ENCODE peak calls at places on chromosomes 3 and 15, in seven cellular contexts. One of them, this sample, is unnamed.
A peak's percentile ranks its signal among the peaks of the same experiment; 100 is the strongest.

GRCh38 chr3:140442621-140443020 is 235.2 kb upstream of the TRIM42 start:
- DNase-seq in transverse colon: no peak
- DNase-seq in heart right ventricle: no peak
- DNase-seq in stimulated activated CD8-positive, alpha-beta memory T cell treated with anti-CD3 and anti-CD28 coated beads, Interleukin-7, amount 100 ng/mL, for 4 hours: no peak
- DNase-seq in cardiac muscle cell: no peak
- DNase-seq in activated CD4-positive, alpha-beta T cell treated with anti-CD3 and anti-CD28 coated beads, Interleukin-2, amount 10 ng/mL, durations not matched to agents 7 days and 5 days: no peak
- DNase-seq in stimulated activated CD4-positive, alpha-beta T cell treated with anti-CD3 and anti-CD28 coated beads, Interleukin-1b, Interleukin-23, amount 100 ng/mL, for 24 hours: no peak
- DNase-seq in this sample: no peak

GRCh38 chr15:51738553-51738952 is 1.1 kb upstream of the LYSMD2 start:
- DNase-seq in cardiac muscle cell: no peak
- DNase-seq in stimulated activated CD4-positive, alpha-beta T cell treated with anti-CD3 and anti-CD28 coated beads, Interleukin-1b, Interleukin-23, amount 100 ng/mL, for 24 hours: no peak
- DNase-seq in transverse colon: no peak
- DNase-seq in heart right ventricle: no peak
- DNase-seq in activated CD4-positive, alpha-beta T cell treated with anti-CD3 and anti-CD28 coated beads, Interleukin-2, amount 10 ng/mL, durations not matched to agents 7 days and 5 days: no peak
- DNase-seq in stimulated activated CD8-positive, alpha-beta memory T cell treated with anti-CD3 and anti-CD28 coated beads, Interleukin-7, amount 100 ng/mL, for 4 hours: no peak
- DNase-seq in this sample: peak; percentile 81

GRCh38 chr3:50627407-50628051 is 10.6 kb downstream of the MAPKAPK3 start:
- DNase-seq in cardiac muscle cell: peak; percentile 35
- DNase-seq in heart right ventricle: peak; percentile 56
- DNase-seq in activated CD4-positive, alpha-beta T cell treated with anti-CD3 and anti-CD28 coated beads, Interleukin-2, amount 10 ng/mL, durations not matched to agents 7 days and 5 days: no peak
- DNase-seq in stimulated activated CD8-positive, alpha-beta memory T cell treated with anti-CD3 and anti-CD28 coated beads, Interleukin-7, amount 100 ng/mL, for 4 hours: no peak
- DNase-seq in stimulated activated CD4-positive, alpha-beta T cell treated with anti-CD3 and anti-CD28 coated beads, Interleukin-1b, Interleukin-23, amount 100 ng/mL, for 24 hours: no peak
- DNase-seq in transverse colon: no peak
- DNase-seq in this sample: peak; percentile 94

GRCh38 chr3:11477286-11477935 is 166.3 kb downstream of the VGLL4 start:
- DNase-seq in transverse colon: no peak
- DNase-seq in heart right ventricle: no peak
- DNase-seq in cardiac muscle cell: peak; percentile 88
- DNase-seq in stimulated activated CD4-positive, alpha-beta T cell treated with anti-CD3 and anti-CD28 coated beads, Interleukin-1b, Interleukin-23, amount 100 ng/mL, for 24 hours: no peak
- DNase-seq in stimulated activated CD8-positive, alpha-beta memory T cell treated with anti-CD3 and anti-CD28 coated beads, Interleukin-7, amount 100 ng/mL, for 4 hours: no peak
- DNase-seq in activated CD4-positive, alpha-beta T cell treated with anti-CD3 and anti-CD28 coated beads, Interleukin-2, amount 10 ng/mL, durations not matched to agents 7 days and 5 days: no peak
- DNase-seq in this sample: peak; percentile 93

GRCh38 chr3:27311400-27311799 is 57.8 kb downstream of the NEK10 start:
- DNase-seq in cardiac muscle cell: peak; percentile 54
- DNase-seq in activated CD4-positive, alpha-beta T cell treated with anti-CD3 and anti-CD28 coated beads, Interleukin-2, amount 10 ng/mL, durations not matched to agents 7 days and 5 days: no peak
- DNase-seq in transverse colon: no peak
- DNase-seq in heart right ventricle: no peak
- DNase-seq in stimulated activated CD4-positive, alpha-beta T cell treated with anti-CD3 and anti-CD28 coated beads, Interleukin-1b, Interleukin-23, amount 100 ng/mL, for 24 hours: no peak
- DNase-seq in stimulated activated CD8-positive, alpha-beta memory T cell treated with anti-CD3 and anti-CD28 coated beads, Interleukin-7, amount 100 ng/mL, for 4 hours: no peak
- DNase-seq in this sample: peak; percentile 83

GRCh38 chr3:48142316-48142870 is 45.8 kb downstream of the CDC25A start:
- DNase-seq in heart right ventricle: no peak
- DNase-seq in activated CD4-positive, alpha-beta T cell treated with anti-CD3 and anti-CD28 coated beads, Interleukin-2, amount 10 ng/mL, durations not matched to agents 7 days and 5 days: no peak
- DNase-seq in stimulated activated CD8-positive, alpha-beta memory T cell treated with anti-CD3 and anti-CD28 coated beads, Interleukin-7, amount 100 ng/mL, for 4 hours: no peak
- DNase-seq in cardiac muscle cell: no peak
- DNase-seq in stimulated activated CD4-positive, alpha-beta T cell treated with anti-CD3 and anti-CD28 coated beads, Interleukin-1b, Interleukin-23, amount 100 ng/mL, for 24 hours: no peak
- DNase-seq in transverse colon: peak; percentile 45
- DNase-seq in this sample: no peak

GRCh38 chr3:105997800-105998526 is 129.2 kb upstream of the CBLB start:
- DNase-seq in stimulated activated CD4-positive, alpha-beta T cell treated with anti-CD3 and anti-CD28 coated beads, Interleukin-1b, Interleukin-23, amount 100 ng/mL, for 24 hours: no peak
- DNase-seq in cardiac muscle cell: peak; percentile 97
- DNase-seq in heart right ventricle: no peak
- DNase-seq in activated CD4-positive, alpha-beta T cell treated with anti-CD3 and anti-CD28 coated beads, Interleukin-2, amount 10 ng/mL, durations not matched to agents 7 days and 5 days: no peak
- DNase-seq in transverse colon: no peak
- DNase-seq in stimulated activated CD8-positive, alpha-beta memory T cell treated with anti-CD3 and anti-CD28 coated beads, Interleukin-7, amount 100 ng/mL, for 4 hours: no peak
- DNase-seq in this sample: no peak

GRCh38 chr3:188061133-188061532 is 92.8 kb upstream of the LPP start:
- DNase-seq in activated CD4-positive, alpha-beta T cell treated with anti-CD3 and anti-CD28 coated beads, Interleukin-2, amount 10 ng/mL, durations not matched to agents 7 days and 5 days: peak; percentile 54
- DNase-seq in stimulated activated CD4-positive, alpha-beta T cell treated with anti-CD3 and anti-CD28 coated beads, Interleukin-1b, Interleukin-23, amount 100 ng/mL, for 24 hours: peak; percentile 18
- DNase-seq in transverse colon: peak; percentile 40
- DNase-seq in heart right ventricle: no peak
- DNase-seq in stimulated activated CD8-positive, alpha-beta memory T cell treated with anti-CD3 and anti-CD28 coated beads, Interleukin-7, amount 100 ng/mL, for 4 hours: peak; percentile 66
- DNase-seq in cardiac muscle cell: peak; percentile 30
- DNase-seq in this sample: no peak

GRCh38 chr3:15794303-15794771 is 3.4 kb downstream of the ANKRD28 start:
- DNase-seq in stimulated activated CD4-positive, alpha-beta T cell treated with anti-CD3 and anti-CD28 coated beads, Interleukin-1b, Interleukin-23, amount 100 ng/mL, for 24 hours: no peak
- DNase-seq in stimulated activated CD8-positive, alpha-beta memory T cell treated with anti-CD3 and anti-CD28 coated beads, Interleukin-7, amount 100 ng/mL, for 4 hours: no peak
- DNase-seq in cardiac muscle cell: peak; percentile 83
- DNase-seq in activated CD4-positive, alpha-beta T cell treated with anti-CD3 and anti-CD28 coated beads, Interleukin-2, amount 10 ng/mL, durations not matched to agents 7 days and 5 days: no peak
- DNase-seq in heart right ventricle: no peak
- DNase-seq in transverse colon: no peak
- DNase-seq in this sample: no peak

GRCh38 chr3:124149774-124150173 is 157.8 kb upstream of the ROPN1 start:
- DNase-seq in activated CD4-positive, alpha-beta T cell treated with anti-CD3 and anti-CD28 coated beads, Interleukin-2, amount 10 ng/mL, durations not matched to agents 7 days and 5 days: no peak
- DNase-seq in stimulated activated CD4-positive, alpha-beta T cell treated with anti-CD3 and anti-CD28 coated beads, Interleukin-1b, Interleukin-23, amount 100 ng/mL, for 24 hours: no peak
- DNase-seq in stimulated activated CD8-positive, alpha-beta memory T cell treated with anti-CD3 and anti-CD28 coated beads, Interleukin-7, amount 100 ng/mL, for 4 hours: no peak
- DNase-seq in heart right ventricle: no peak
- DNase-seq in cardiac muscle cell: no peak
- DNase-seq in transverse colon: no peak
- DNase-seq in this sample: no peak

GRCh38 chr3:161395613-161396012 is 24.3 kb upstream of the SPTSSB start:
- DNase-seq in activated CD4-positive, alpha-beta T cell treated with anti-CD3 and anti-CD28 coated beads, Interleukin-2, amount 10 ng/mL, durations not matched to agents 7 days and 5 days: no peak
- DNase-seq in stimulated activated CD8-positive, alpha-beta memory T cell treated with anti-CD3 and anti-CD28 coated beads, Interleukin-7, amount 100 ng/mL, for 4 hours: no peak
- DNase-seq in stimulated activated CD4-positive, alpha-beta T cell treated with anti-CD3 and anti-CD28 coated beads, Interleukin-1b, Interleukin-23, amount 100 ng/mL, for 24 hours: no peak
- DNase-seq in transverse colon: no peak
- DNase-seq in cardiac muscle cell: no peak
- DNase-seq in heart right ventricle: no peak
- DNase-seq in this sample: no peak

GRCh38 chr3:64073362-64073761 is 50.1 kb upstream of the PSMD6 start:
- DNase-seq in stimulated activated CD4-positive, alpha-beta T cell treated with anti-CD3 and anti-CD28 coated beads, Interleukin-1b, Interleukin-23, amount 100 ng/mL, for 24 hours: no peak
- DNase-seq in activated CD4-positive, alpha-beta T cell treated with anti-CD3 and anti-CD28 coated beads, Interleukin-2, amount 10 ng/mL, durations not matched to agents 7 days and 5 days: no peak
- DNase-seq in heart right ventricle: peak; percentile 16
- DNase-seq in transverse colon: no peak
- DNase-seq in cardiac muscle cell: peak; percentile 27
- DNase-seq in stimulated activated CD8-positive, alpha-beta memory T cell treated with anti-CD3 and anti-CD28 coated beads, Interleukin-7, amount 100 ng/mL, for 4 hours: no peak
- DNase-seq in this sample: no peak

GRCh38 chr15:75640483-75641175 is 605 bp upstream of the IMP3 start:
- DNase-seq in heart right ventricle: no peak
- DNase-seq in transverse colon: no peak
- DNase-seq in activated CD4-positive, alpha-beta T cell treated with anti-CD3 and anti-CD28 coated beads, Interleukin-2, amount 10 ng/mL, durations not matched to agents 7 days and 5 days: peak; percentile 77
- DNase-seq in stimulated activated CD4-positive, alpha-beta T cell treated with anti-CD3 and anti-CD28 coated beads, Interleukin-1b, Interleukin-23, amount 100 ng/mL, for 24 hours: no peak
- DNase-seq in cardiac muscle cell: peak; percentile 69
- DNase-seq in stimulated activated CD8-positive, alpha-beta memory T cell treated with anti-CD3 and anti-CD28 coated beads, Interleukin-7, amount 100 ng/mL, for 4 hours: peak; percentile 45
- DNase-seq in this sample: peak; percentile 88

GRCh38 chr15:48052871-48053383 is 67.9 kb upstream of the SLC24A5 start:
- DNase-seq in stimulated activated CD8-positive, alpha-beta memory T cell treated with anti-CD3 and anti-CD28 coated beads, Interleukin-7, amount 100 ng/mL, for 4 hours: no peak
- DNase-seq in activated CD4-positive, alpha-beta T cell treated with anti-CD3 and anti-CD28 coated beads, Interleukin-2, amount 10 ng/mL, durations not matched to agents 7 days and 5 days: no peak
- DNase-seq in stimulated activated CD4-positive, alpha-beta T cell treated with anti-CD3 and anti-CD28 coated beads, Interleukin-1b, Interleukin-23, amount 100 ng/mL, for 24 hours: no peak
- DNase-seq in heart right ventricle: no peak
- DNase-seq in cardiac muscle cell: no peak
- DNase-seq in transverse colon: no peak
- DNase-seq in this sample: no peak

GRCh38 chr3:112097378-112097777 is 11.2 kb downstream of the C3orf52 start:
- DNase-seq in heart right ventricle: no peak
- DNase-seq in cardiac muscle cell: peak; percentile 99
- DNase-seq in stimulated activated CD8-positive, alpha-beta memory T cell treated with anti-CD3 and anti-CD28 coated beads, Interleukin-7, amount 100 ng/mL, for 4 hours: no peak
- DNase-seq in transverse colon: peak; percentile 71
- DNase-seq in stimulated activated CD4-positive, alpha-beta T cell treated with anti-CD3 and anti-CD28 coated beads, Interleukin-1b, Interleukin-23, amount 100 ng/mL, for 24 hours: no peak
- DNase-seq in activated CD4-positive, alpha-beta T cell treated with anti-CD3 and anti-CD28 coated beads, Interleukin-2, amount 10 ng/mL, durations not matched to agents 7 days and 5 days: no peak
- DNase-seq in this sample: peak; percentile 77

GRCh38 chr3:119794971-119795612 is 13.2 kb downstream of the NR1I2 start:
- DNase-seq in stimulated activated CD8-positive, alpha-beta memory T cell treated with anti-CD3 and anti-CD28 coated beads, Interleukin-7, amount 100 ng/mL, for 4 hours: no peak
- DNase-seq in stimulated activated CD4-positive, alpha-beta T cell treated with anti-CD3 and anti-CD28 coated beads, Interleukin-1b, Interleukin-23, amount 100 ng/mL, for 24 hours: no peak
- DNase-seq in heart right ventricle: no peak
- DNase-seq in activated CD4-positive, alpha-beta T cell treated with anti-CD3 and anti-CD28 coated beads, Interleukin-2, amount 10 ng/mL, durations not matched to agents 7 days and 5 days: no peak
- DNase-seq in cardiac muscle cell: peak; percentile 8
- DNase-seq in transverse colon: peak; percentile 82
- DNase-seq in this sample: peak; percentile 51

This sample was measured in osteoblast.